ENCODE peak calls at places on chromosomes 6 and 20, in ten cellular contexts. One of them, this sample, is unnamed.

GRCh38 chr6:93751969-93752368 is 332.6 kb upstream of the EPHA7 start:
- DNase-seq in NCI-H460: no peak
- DNase-seq in posterior cingulate gyrus: no peak
- DNase-seq in substantia nigra: no peak
- DNase-seq in stimulated activated CD4-positive, alpha-beta T cell treated with anti-CD3 and anti-CD28 coated beads, Interleukin-15, amount 100 ng/mL, for 1 hour: no peak
- DNase-seq in cardiac muscle cell: peak; percentile 12
- DNase-seq in heart left ventricle: no peak
- DNase-seq in fibroblast of gingiva: peak; percentile 0
- DNase-seq in stimulated activated naive CD8-positive, alpha-beta T cell treated with anti-CD3 and anti-CD28 coated beads, Interleukin-15, amount 100 ng/mL, for 72 hours: no peak
- DNase-seq in psoas muscle: no peak
- DNase-seq in this sample: no peak

GRCh38 chr20:34124469-34125249 is 12.6 kb upstream of the EIF2S2 start:
- DNase-seq in NCI-H460: no peak
- DNase-seq in heart left ventricle: no peak
- DNase-seq in posterior cingulate gyrus: no peak
- DNase-seq in stimulated activated CD4-positive, alpha-beta T cell treated with anti-CD3 and anti-CD28 coated beads, Interleukin-15, amount 100 ng/mL, for 1 hour: no peak
- DNase-seq in fibroblast of gingiva: no peak
- DNase-seq in cardiac muscle cell: no peak
- DNase-seq in psoas muscle: no peak
- DNase-seq in substantia nigra: no peak
- DNase-seq in stimulated activated naive CD8-positive, alpha-beta T cell treated with anti-CD3 and anti-CD28 coated beads, Interleukin-15, amount 100 ng/mL, for 72 hours: no peak
- DNase-seq in this sample: no peak

GRCh38 chr20:50815162-50815989 is 20.5 kb downstream of the BCAS4 start:
- DNase-seq in heart left ventricle: no peak
- DNase-seq in posterior cingulate gyrus: peak; percentile 6
- DNase-seq in psoas muscle: no peak
- DNase-seq in fibroblast of gingiva: peak; percentile 46
- DNase-seq in substantia nigra: no peak
- DNase-seq in cardiac muscle cell: no peak
- DNase-seq in NCI-H460: no peak
- DNase-seq in stimulated activated CD4-positive, alpha-beta T cell treated with anti-CD3 and anti-CD28 coated beads, Interleukin-15, amount 100 ng/mL, for 1 hour: no peak
- DNase-seq in stimulated activated naive CD8-positive, alpha-beta T cell treated with anti-CD3 and anti-CD28 coated beads, Interleukin-15, amount 100 ng/mL, for 72 hours: no peak
- DNase-seq in this sample: no peak

GRCh38 chr20:24700166-24700860 is 230.9 kb downstream of the SYNDIG1 start:
- DNase-seq in cardiac muscle cell: no peak
- DNase-seq in psoas muscle: no peak
- DNase-seq in NCI-H460: no peak
- DNase-seq in fibroblast of gingiva: no peak
- DNase-seq in substantia nigra: no peak
- DNase-seq in posterior cingulate gyrus: no peak
- DNase-seq in stimulated activated naive CD8-positive, alpha-beta T cell treated with anti-CD3 and anti-CD28 coated beads, Interleukin-15, amount 100 ng/mL, for 72 hours: no peak
- DNase-seq in heart left ventricle: peak; percentile 18
- DNase-seq in stimulated activated CD4-positive, alpha-beta T cell treated with anti-CD3 and anti-CD28 coated beads, Interleukin-15, amount 100 ng/mL, for 1 hour: no peak
- DNase-seq in this sample: no peak

GRCh38 chr6:7882505-7883257 is 27.9 kb downstream of the TXNDC5 start:
- DNase-seq in psoas muscle: no peak
- DNase-seq in heart left ventricle: no peak
- DNase-seq in substantia nigra: no peak
- DNase-seq in fibroblast of gingiva: no peak
- DNase-seq in posterior cingulate gyrus: no peak
- DNase-seq in NCI-H460: no peak
- DNase-seq in cardiac muscle cell: no peak
- DNase-seq in stimulated activated naive CD8-positive, alpha-beta T cell treated with anti-CD3 and anti-CD28 coated beads, Interleukin-15, amount 100 ng/mL, for 72 hours: no peak
- DNase-seq in stimulated activated CD4-positive, alpha-beta T cell treated with anti-CD3 and anti-CD28 coated beads, Interleukin-15, amount 100 ng/mL, for 1 hour: no peak
- DNase-seq in this sample: peak; percentile 55

GRCh38 chr6:109867009-109867969 is 110.8 kb upstream of the GPR6 start:
- DNase-seq in stimulated activated CD4-positive, alpha-beta T cell treated with anti-CD3 and anti-CD28 coated beads, Interleukin-15, amount 100 ng/mL, for 1 hour: no peak
- DNase-seq in psoas muscle: no peak
- DNase-seq in heart left ventricle: no peak
- DNase-seq in substantia nigra: peak; percentile 53
- DNase-seq in fibroblast of gingiva: no peak
- DNase-seq in posterior cingulate gyrus: peak; percentile 76
- DNase-seq in NCI-H460: no peak
- DNase-seq in cardiac muscle cell: peak; percentile 50
- DNase-seq in stimulated activated naive CD8-positive, alpha-beta T cell treated with anti-CD3 and anti-CD28 coated beads, Interleukin-15, amount 100 ng/mL, for 72 hours: no peak
- DNase-seq in this sample: no peak

GRCh38 chr6:8435093-8435844 is at the start of gene SLC35B3:
- DNase-seq in fibroblast of gingiva: peak; percentile 92
- DNase-seq in heart left ventricle: peak; percentile 99
- DNase-seq in psoas muscle: peak; percentile 98
- DNase-seq in NCI-H460: peak; percentile 87
- DNase-seq in posterior cingulate gyrus: peak; percentile 93
- DNase-seq in stimulated activated CD4-positive, alpha-beta T cell treated with anti-CD3 and anti-CD28 coated beads, Interleukin-15, amount 100 ng/mL, for 1 hour: peak; percentile 95
- DNase-seq in stimulated activated naive CD8-positive, alpha-beta T cell treated with anti-CD3 and anti-CD28 coated beads, Interleukin-15, amount 100 ng/mL, for 72 hours: peak; percentile 98
- DNase-seq in cardiac muscle cell: peak; percentile 96
- DNase-seq in substantia nigra: peak; percentile 78
- DNase-seq in this sample: peak; percentile 93

GRCh38 chr6:11702039-11702795 is 76.4 kb downstream of the ADTRP start:
- DNase-seq in stimulated activated CD4-positive, alpha-beta T cell treated with anti-CD3 and anti-CD28 coated beads, Interleukin-15, amount 100 ng/mL, for 1 hour: no peak
- DNase-seq in cardiac muscle cell: peak; percentile 64
- DNase-seq in heart left ventricle: no peak
- DNase-seq in NCI-H460: no peak
- DNase-seq in stimulated activated naive CD8-positive, alpha-beta T cell treated with anti-CD3 and anti-CD28 coated beads, Interleukin-15, amount 100 ng/mL, for 72 hours: no peak
- DNase-seq in fibroblast of gingiva: peak; percentile 11
- DNase-seq in posterior cingulate gyrus: no peak
- DNase-seq in substantia nigra: no peak
- DNase-seq in psoas muscle: no peak
- DNase-seq in this sample: no peak

GRCh38 chr20:53609501-53610445 is 16.1 kb upstream of the ZNF217 start:
- DNase-seq in stimulated activated naive CD8-positive, alpha-beta T cell treated with anti-CD3 and anti-CD28 coated beads, Interleukin-15, amount 100 ng/mL, for 72 hours: peak; percentile 57
- DNase-seq in cardiac muscle cell: peak; percentile 55
- DNase-seq in heart left ventricle: peak; percentile 74
- DNase-seq in substantia nigra: no peak
- DNase-seq in psoas muscle: peak; percentile 63
- DNase-seq in stimulated activated CD4-positive, alpha-beta T cell treated with anti-CD3 and anti-CD28 coated beads, Interleukin-15, amount 100 ng/mL, for 1 hour: peak; percentile 54
- DNase-seq in posterior cingulate gyrus: no peak
- DNase-seq in fibroblast of gingiva: peak; percentile 46
- DNase-seq in NCI-H460: peak; percentile 76
- DNase-seq in this sample: peak; percentile 29

GRCh38 chr6:119148102-119148824 is 69.8 kb upstream of the FAM184A start:
- DNase-seq in psoas muscle: no peak
- DNase-seq in posterior cingulate gyrus: no peak
- DNase-seq in substantia nigra: no peak
- DNase-seq in stimulated activated naive CD8-positive, alpha-beta T cell treated with anti-CD3 and anti-CD28 coated beads, Interleukin-15, amount 100 ng/mL, for 72 hours: no peak
- DNase-seq in fibroblast of gingiva: peak; percentile 84
- DNase-seq in cardiac muscle cell: peak; percentile 88
- DNase-seq in NCI-H460: peak; percentile 52
- DNase-seq in stimulated activated CD4-positive, alpha-beta T cell treated with anti-CD3 and anti-CD28 coated beads, Interleukin-15, amount 100 ng/mL, for 1 hour: no peak
- DNase-seq in heart left ventricle: no peak
- DNase-seq in this sample: peak; percentile 71

GRCh38 chr20:9059931-9060330 is 9.0 kb upstream of the PLCB4 start:
- DNase-seq in cardiac muscle cell: no peak
- DNase-seq in posterior cingulate gyrus: no peak
- DNase-seq in stimulated activated naive CD8-positive, alpha-beta T cell treated with anti-CD3 and anti-CD28 coated beads, Interleukin-15, amount 100 ng/mL, for 72 hours: no peak
- DNase-seq in fibroblast of gingiva: no peak
- DNase-seq in heart left ventricle: no peak
- DNase-seq in NCI-H460: no peak
- DNase-seq in substantia nigra: no peak
- DNase-seq in stimulated activated CD4-positive, alpha-beta T cell treated with anti-CD3 and anti-CD28 coated beads, Interleukin-15, amount 100 ng/mL, for 1 hour: no peak
- DNase-seq in psoas muscle: no peak
- DNase-seq in this sample: no peak

GRCh38 chr20:14986656-14987055 is 649.2 kb upstream of the FLRT3 start:
- DNase-seq in psoas muscle: no peak
- DNase-seq in stimulated activated naive CD8-positive, alpha-beta T cell treated with anti-CD3 and anti-CD28 coated beads, Interleukin-15, amount 100 ng/mL, for 72 hours: no peak
- DNase-seq in fibroblast of gingiva: no peak
- DNase-seq in NCI-H460: no peak
- DNase-seq in stimulated activated CD4-positive, alpha-beta T cell treated with anti-CD3 and anti-CD28 coated beads, Interleukin-15, amount 100 ng/mL, for 1 hour: no peak
- DNase-seq in cardiac muscle cell: no peak
- DNase-seq in substantia nigra: no peak
- DNase-seq in posterior cingulate gyrus: no peak
- DNase-seq in heart left ventricle: no peak
- DNase-seq in this sample: no peak

GRCh38 chr6:105346052-105346451 is 56.8 kb downstream of the PREP start:
- DNase-seq in psoas muscle: no peak
- DNase-seq in fibroblast of gingiva: peak; percentile 59
- DNase-seq in cardiac muscle cell: peak; percentile 91
- DNase-seq in substantia nigra: no peak
- DNase-seq in posterior cingulate gyrus: no peak
- DNase-seq in stimulated activated CD4-positive, alpha-beta T cell treated with anti-CD3 and anti-CD28 coated beads, Interleukin-15, amount 100 ng/mL, for 1 hour: no peak
- DNase-seq in NCI-H460: no peak
- DNase-seq in stimulated activated naive CD8-positive, alpha-beta T cell treated with anti-CD3 and anti-CD28 coated beads, Interleukin-15, amount 100 ng/mL, for 72 hours: no peak
- DNase-seq in heart left ventricle: no peak
- DNase-seq in this sample: peak; percentile 61

GRCh38 chr6:39523987-39524386 is 201.2 kb downstream of the KIF6 start:
- DNase-seq in stimulated activated CD4-positive, alpha-beta T cell treated with anti-CD3 and anti-CD28 coated beads, Interleukin-15, amount 100 ng/mL, for 1 hour: no peak
- DNase-seq in psoas muscle: no peak
- DNase-seq in heart left ventricle: no peak
- DNase-seq in posterior cingulate gyrus: no peak
- DNase-seq in NCI-H460: no peak
- DNase-seq in cardiac muscle cell: no peak
- DNase-seq in substantia nigra: no peak
- DNase-seq in fibroblast of gingiva: no peak
- DNase-seq in stimulated activated naive CD8-positive, alpha-beta T cell treated with anti-CD3 and anti-CD28 coated beads, Interleukin-15, amount 100 ng/mL, for 72 hours: no peak
- DNase-seq in this sample: no peak

GRCh38 chr6:169160091-169160854 is 93.4 kb downstream of the THBS2 start:
- DNase-seq in fibroblast of gingiva: no peak
- DNase-seq in heart left ventricle: no peak
- DNase-seq in stimulated activated naive CD8-positive, alpha-beta T cell treated with anti-CD3 and anti-CD28 coated beads, Interleukin-15, amount 100 ng/mL, for 72 hours: no peak
- DNase-seq in psoas muscle: no peak
- DNase-seq in posterior cingulate gyrus: no peak
- DNase-seq in cardiac muscle cell: no peak
- DNase-seq in substantia nigra: no peak
- DNase-seq in stimulated activated CD4-positive, alpha-beta T cell treated with anti-CD3 and anti-CD28 coated beads, Interleukin-15, amount 100 ng/mL, for 1 hour: no peak
- DNase-seq in NCI-H460: no peak
- DNase-seq in this sample: no peak

GRCh38 chr20:45121388-45121787 is 2.9 kb downstream of the WFDC12 start:
- DNase-seq in substantia nigra: no peak
- DNase-seq in heart left ventricle: no peak
- DNase-seq in fibroblast of gingiva: no peak
- DNase-seq in stimulated activated naive CD8-positive, alpha-beta T cell treated with anti-CD3 and anti-CD28 coated beads, Interleukin-15, amount 100 ng/mL, for 72 hours: no peak
- DNase-seq in NCI-H460: no peak
- DNase-seq in psoas muscle: no peak
- DNase-seq in cardiac muscle cell: no peak
- DNase-seq in posterior cingulate gyrus: no peak
- DNase-seq in stimulated activated CD4-positive, alpha-beta T cell treated with anti-CD3 and anti-CD28 coated beads, Interleukin-15, amount 100 ng/mL, for 1 hour: no peak
- DNase-seq in this sample: no peak

GRCh38 chr6:12645941-12646340 is 70.6 kb upstream of the PHACTR1 start:
- DNase-seq in cardiac muscle cell: no peak
- DNase-seq in psoas muscle: no peak
- DNase-seq in heart left ventricle: no peak
- DNase-seq in NCI-H460: no peak
- DNase-seq in stimulated activated naive CD8-positive, alpha-beta T cell treated with anti-CD3 and anti-CD28 coated beads, Interleukin-15, amount 100 ng/mL, for 72 hours: no peak
- DNase-seq in substantia nigra: no peak
- DNase-seq in posterior cingulate gyrus: no peak
- DNase-seq in fibroblast of gingiva: no peak
- DNase-seq in stimulated activated CD4-positive, alpha-beta T cell treated with anti-CD3 and anti-CD28 coated beads, Interleukin-15, amount 100 ng/mL, for 1 hour: no peak
- DNase-seq in this sample: no peak

GRCh38 chr6:43434001-43434400 is 6.7 kb downstream of the ABCC10 start:
- DNase-seq in cardiac muscle cell: no peak
- DNase-seq in stimulated activated CD4-positive, alpha-beta T cell treated with anti-CD3 and anti-CD28 coated beads, Interleukin-15, amount 100 ng/mL, for 1 hour: no peak
- DNase-seq in heart left ventricle: no peak
- DNase-seq in fibroblast of gingiva: no peak
- DNase-seq in psoas muscle: no peak
- DNase-seq in substantia nigra: no peak
- DNase-seq in stimulated activated naive CD8-positive, alpha-beta T cell treated with anti-CD3 and anti-CD28 coated beads, Interleukin-15, amount 100 ng/mL, for 72 hours: no peak
- DNase-seq in posterior cingulate gyrus: no peak
- DNase-seq in NCI-H460: no peak
- DNase-seq in this sample: no peak

GRCh38 chr6:155327326-155328073 is 13.2 kb upstream of the TFB1M start:
- DNase-seq in substantia nigra: no peak
- DNase-seq in stimulated activated CD4-positive, alpha-beta T cell treated with anti-CD3 and anti-CD28 coated beads, Interleukin-15, amount 100 ng/mL, for 1 hour: peak; percentile 20
- DNase-seq in heart left ventricle: no peak
- DNase-seq in cardiac muscle cell: peak; percentile 84
- DNase-seq in NCI-H460: peak; percentile 40
- DNase-seq in stimulated activated naive CD8-positive, alpha-beta T cell treated with anti-CD3 and anti-CD28 coated beads, Interleukin-15, amount 100 ng/mL, for 72 hours: peak; percentile 58
- DNase-seq in posterior cingulate gyrus: peak; percentile 49
- DNase-seq in fibroblast of gingiva: peak; percentile 65
- DNase-seq in psoas muscle: peak; percentile 65
- DNase-seq in this sample: peak; percentile 77

GRCh38 chr6:83442752-83443151 is 11.9 kb upstream of the ME1 start:
- DNase-seq in posterior cingulate gyrus: no peak
- DNase-seq in NCI-H460: no peak
- DNase-seq in psoas muscle: no peak
- DNase-seq in stimulated activated CD4-positive, alpha-beta T cell treated with anti-CD3 and anti-CD28 coated beads, Interleukin-15, amount 100 ng/mL, for 1 hour: no peak
- DNase-seq in cardiac muscle cell: peak; percentile 83
- DNase-seq in heart left ventricle: no peak
- DNase-seq in substantia nigra: no peak
- DNase-seq in fibroblast of gingiva: peak; percentile 13
- DNase-seq in stimulated activated naive CD8-positive, alpha-beta T cell treated with anti-CD3 and anti-CD28 coated beads, Interleukin-15, amount 100 ng/mL, for 72 hours: no peak
- DNase-seq in this sample: no peak

GRCh38 chr20:36179170-36179945 is 24.8 kb downstream of the EPB41L1 start:
- DNase-seq in stimulated activated CD4-positive, alpha-beta T cell treated with anti-CD3 and anti-CD28 coated beads, Interleukin-15, amount 100 ng/mL, for 1 hour: no peak
- DNase-seq in substantia nigra: peak; percentile 8
- DNase-seq in stimulated activated naive CD8-positive, alpha-beta T cell treated with anti-CD3 and anti-CD28 coated beads, Interleukin-15, amount 100 ng/mL, for 72 hours: no peak
- DNase-seq in cardiac muscle cell: no peak
- DNase-seq in NCI-H460: no peak
- DNase-seq in fibroblast of gingiva: no peak
- DNase-seq in psoas muscle: no peak
- DNase-seq in heart left ventricle: no peak
- DNase-seq in posterior cingulate gyrus: no peak
- DNase-seq in this sample: no peak